ENCODE peak calls at places on chromosomes 11 and 22, in six cellular contexts. V, A, M, S, P and D are unnamed samples.

GRCh38 chr11:47003180-47003877 is 66.8 kb downstream of the CSTPP1 start:
- DNase-seq in P (peak), S (no peak), V (no peak), A (no peak), M (peak), D (no peak)

GRCh38 chr11:64742087-64742939 is 1.6 kb downstream of the RASGRP2 start:
- DNase-seq in V (peak), M (no peak), S (no peak), A (no peak), P (peak), D (peak)

GRCh38 chr11:79383874-79384273 is 57.0 kb downstream of the TENM4 start:
- DNase-seq in A (no peak), P (no peak), V (no peak), S (no peak), M (no peak), D (no peak)

GRCh38 chr11:13344818-13345217 is 67.2 kb downstream of the BMAL1 start:
- DNase-seq in S (no peak), V (no peak), P (peak), A (no peak), M (no peak), D (no peak)

GRCh38 chr22:45125198-45125597 is 38.5 kb upstream of the NUP50 start:
- DNase-seq in M (no peak), P (no peak), S (peak), V (no peak), A (peak), D (no peak)

GRCh38 chr11:17286332-17286731 is 9.8 kb downstream of the NUCB2 start:
- DNase-seq in M (no peak), P (no peak), V (no peak), A (no peak), S (no peak), D (no peak)

GRCh38 chr11:46417711-46418110 is 26.1 kb upstream of the CHRM4 start:
- DNase-seq in A (no peak), P (no peak), V (no peak), S (no peak), M (no peak), D (no peak)

GRCh38 chr22:36588285-36588684 is 59.3 kb upstream of the EIF3D start:
- DNase-seq in V (no peak), P (no peak), M (no peak), S (no peak), A (no peak), D (no peak)

GRCh38 chr22:37639070-37639760 is at the start of gene SH3BP1:
- DNase-seq in P (peak), V (peak), S (no peak), A (no peak), M (no peak), D (peak)

GRCh38 chr11:76208438-76208828 is 2.1 kb upstream of the WNT11 start:
- DNase-seq in M (no peak), A (no peak), S (no peak), V (no peak), P (no peak), D (no peak)

GRCh38 chr22:32748509-32748908 is 53.0 kb upstream of the TIMP3 start:
- DNase-seq in A (no peak), S (no peak), P (no peak), M (no peak), V (no peak), D (no peak)

GRCh38 chr11:129636926-129637325 is 178.7 kb upstream of the TMEM45B start:
- DNase-seq in P (no peak), V (no peak), M (no peak), A (peak), S (no peak), D (no peak)

GRCh38 chr11:83061883-83062282 is 9.8 kb downstream of the RAB30 start:
- DNase-seq in M (no peak), A (no peak), V (no peak), P (no peak), S (no peak), D (no peak)

GRCh38 chr22:21975273-21975672 is 7.3 kb downstream of the TOP3B start:
- DNase-seq in S (no peak), P (no peak), A (no peak), M (no peak), V (no peak), D (no peak)

GRCh38 chr11:113730887-113731726 is 25.0 kb upstream of the TMPRSS5 start:
- DNase-seq in V (peak), A (peak), P (peak), S (peak), M (peak), D (no peak)

GRCh38 chr11:111775024-111775710 is 9.0 kb upstream of the PPP2R1B start:
- DNase-seq in S (peak), A (peak), M (peak), V (no peak), P (no peak), D (no peak)

GRCh38 chr11:131246589-131247164 is 123.7 kb upstream of the NTM start:
- DNase-seq in M (peak), V (peak), S (no peak), A (no peak), P (peak), D (no peak)

GRCh38 chr11:11253995-11254394 is 99.1 kb downstream of the CSNK2A3 start:
- DNase-seq in S (no peak), P (no peak), A (no peak), V (no peak), M (no peak), D (no peak)

GRCh38 chr11:36609383-36609782 is 11.3 kb upstream of the RAG2 start:
- DNase-seq in P (no peak), V (no peak), S (no peak), A (no peak), M (no peak), D (no peak)

GRCh38 chr22:47377926-47378560 is 615.6 kb downstream of the TBC1D22A start:
- DNase-seq in P (no peak), V (no peak), A (no peak), S (no peak), M (no peak), D (no peak)

GRCh38 chr11:73249304-73249703 is 22.8 kb upstream of the P2RY6 start:
- DNase-seq in A (peak), S (peak), P (no peak), V (peak), M (no peak), D (no peak)

GRCh38 chr22:37569009-37569920 is 9.0 kb downstream of the CDC42EP1 start:
- DNase-seq in A (no peak), V (peak), S (no peak), P (no peak), M (no peak), D (no peak)

GRCh38 chr11:128824199-128825049 is 42.7 kb downstream of the KCNJ1 start:
- DNase-seq in V (no peak), M (no peak), A (no peak), P (no peak), S (no peak), D (no peak)

GRCh38 chr22:36286096-36286957 is 33.4 kb downstream of the APOL1 start:
- DNase-seq in V (peak), M (peak), S (peak), P (peak), A (peak), D (peak)

GRCh38 chr22:35914665-35915476 is 113.8 kb downstream of the RBFOX2 start:
- DNase-seq in V (peak), S (peak), M (peak), A (peak), P (peak), D (no peak)

GRCh38 chr11:11578542-11578941 is 43.3 kb downstream of the GALNT18 start:
- DNase-seq in A (no peak), S (no peak), M (no peak), P (no peak), V (peak), D (no peak)

GRCh38 chr11:60783911-60784310 is 1.2 kb upstream of the MS4A10 start:
- DNase-seq in M (no peak), S (no peak), P (no peak), A (no peak), V (no peak), D (no peak)

GRCh38 chr11:60785136-60785535 is at the start of gene MS4A10:
- DNase-seq in S (no peak), M (no peak), V (no peak), P (no peak), A (no peak), D (no peak)

GRCh38 chr11:60786811-60787567 is 1.9 kb downstream of the MS4A10 start:
- DNase-seq in S (peak), P (no peak), A (peak), M (peak), V (no peak), D (no peak)

GRCh38 chr11:60788401-60789110 is 3.4 kb downstream of the MS4A10 start:
- DNase-seq in V (no peak), M (no peak), S (peak), A (no peak), P (no peak), D (no peak)

GRCh38 chr11:60785806-60786361 is 751 bp downstream of the MS4A10 start:
- DNase-seq in A (peak), S (peak), M (no peak), P (no peak), V (no peak), D (no peak)
- TF ChIP-seq CTCF in A (peak), S (no peak), M (no peak), P (no peak), V (no peak), D (no peak)

GRCh38 chr11:58744988-58745704 is 13.4 kb upstream of the GLYAT start:
- DNase-seq in P (no peak), S (no peak), M (no peak), V (no peak), A (no peak), D (no peak)

GRCh38 chr11:58742140-58742539 is 10.4 kb upstream of the GLYAT start:
- DNase-seq in A (no peak), M (no peak), S (no peak), P (no peak), V (no peak), D (no peak)

GRCh38 chr11:58741127-58741526 is 9.4 kb upstream of the GLYAT start:
- DNase-seq in S (no peak), V (no peak), M (no peak), P (no peak), A (no peak), D (no peak)

GRCh38 chr11:58745705-58746364 is 14.1 kb upstream of the GLYAT start:
- DNase-seq in A (peak), S (no peak), P (no peak), M (no peak), V (no peak), D (no peak)

DNA sequence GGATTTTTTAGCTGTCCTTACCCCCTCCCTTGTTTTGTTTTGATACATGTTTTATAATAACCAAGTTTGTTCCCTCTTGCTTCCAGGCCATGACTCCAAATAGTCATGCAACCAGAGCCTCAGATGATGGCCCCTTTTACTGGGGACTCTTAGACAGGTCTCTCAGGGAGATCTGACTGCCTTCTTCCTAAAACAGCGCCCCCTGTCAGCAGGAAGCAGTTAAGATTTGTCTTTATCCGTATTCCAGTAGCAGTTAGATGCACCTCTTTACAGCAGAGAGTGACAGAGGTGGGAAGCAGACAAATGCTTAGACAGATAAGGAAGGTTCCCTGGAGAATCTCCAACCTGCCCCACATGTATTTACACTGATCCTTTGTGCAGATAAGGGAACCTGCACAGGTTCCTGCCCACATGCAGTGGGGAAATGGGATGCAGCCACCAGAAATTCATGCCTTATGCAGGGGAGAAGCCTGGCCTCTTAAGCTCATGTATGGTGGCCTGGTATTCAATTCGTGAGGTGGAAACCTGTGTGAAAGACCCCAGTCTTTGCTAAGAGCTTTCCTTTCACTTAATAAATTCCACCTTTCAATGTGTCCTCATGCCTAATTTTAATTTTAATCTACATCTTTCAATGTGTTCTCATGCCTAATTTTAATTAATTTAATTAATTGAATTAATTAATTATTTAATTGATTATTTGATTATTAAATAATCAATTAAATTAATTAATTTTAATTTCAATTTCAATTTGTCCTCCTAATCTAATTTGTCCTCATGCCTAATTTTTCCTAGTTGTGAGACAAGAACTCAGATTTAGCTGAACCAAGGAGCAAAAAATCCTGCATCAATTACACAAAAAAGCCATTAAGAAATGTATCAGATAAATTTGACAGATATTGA is 11.5 kb upstream of the GLYAT start:
- DNase-seq in S (no peak), A (no peak), V (no peak), P (peak), M (no peak), D (no peak)
- TF ChIP-seq CTCF in S (peak), A (no peak), V (no peak), P (peak), M (no peak), D (no peak)

GRCh38 chr22:24093855-24094254 is 82.8 kb downstream of the CABIN1 start:
- DNase-seq in M (no peak), A (no peak), V (no peak), P (no peak), S (no peak), D (no peak)
- TF ChIP-seq CTCF in M (no peak), A (no peak), V (peak), P (no peak), S (peak), D (no peak)

GRCh38 chr11:72102946-72103753 is at the start of gene LAMTOR1:
- DNase-seq in P (peak), V (peak), A (peak), S (peak), M (peak), D (peak)

GRCh38 chr11:72102631-72102945 is 509 bp downstream of the LAMTOR1 start:
- DNase-seq in S (no peak), M (no peak), V (no peak), A (no peak), P (no peak), D (no peak)

GRCh38 chr11:72105888-72106287 is at the start of gene TOMT:
- DNase-seq in P (no peak), A (no peak), V (no peak), S (no peak), M (no peak), D (no peak)

GRCh38 chr11:72102162-72102561 is 935 bp downstream of the LAMTOR1 start:
- DNase-seq in P (no peak), M (no peak), V (no peak), A (no peak), S (peak), D (no peak)

DNA sequence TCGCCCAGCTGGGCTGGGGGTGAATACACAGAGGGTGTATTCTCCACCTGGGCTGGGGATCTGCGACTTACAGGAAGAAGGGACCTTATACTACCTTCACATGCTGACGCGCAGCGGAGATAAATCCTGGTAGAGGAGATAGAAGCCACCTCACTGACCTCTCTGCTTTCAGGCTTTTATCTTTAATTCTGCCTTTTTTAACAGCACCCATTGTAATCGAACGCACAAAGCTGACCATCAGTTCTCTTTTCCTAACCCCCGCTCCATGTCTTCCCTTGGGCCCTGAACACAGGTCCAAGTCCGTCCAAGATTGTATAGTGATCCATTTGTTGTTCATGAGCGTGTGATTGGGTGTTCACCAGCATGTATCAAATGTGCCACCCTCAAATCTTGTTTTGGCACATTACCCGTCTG is 664 bp upstream of the LAMTOR1 start:
- DNase-seq in V (no peak), P (no peak), M (no peak), A (no peak), S (no peak), D (no peak)
- TF ChIP-seq CTCF in V (peak), P (no peak), M (no peak), A (no peak), S (no peak), D (no peak)

GRCh38 chr22:20549232-20549841 is 41.9 kb downstream of the MED15 start:
- DNase-seq in V (no peak), P (no peak), M (no peak), A (peak), S (no peak), D (no peak)
- TF ChIP-seq CTCF in V (no peak), P (no peak), M (no peak), A (no peak), S (peak), D (no peak)

GRCh38 chr11:78150346-78150745 is 10.9 kb upstream of the ALG8 start:
- DNase-seq in S (no peak), A (no peak), V (no peak), P (no peak), M (no peak), D (no peak)

GRCh38 chr11:78147807-78148206 is 8.4 kb upstream of the ALG8 start:
- DNase-seq in V (no peak), S (no peak), P (no peak), M (no peak), A (no peak), D (no peak)

GRCh38 chr11:78151804-78152203 is 12.4 kb upstream of the ALG8 start:
- DNase-seq in V (no peak), M (no peak), S (no peak), A (no peak), P (no peak), D (no peak)

GRCh38 chr11:78150754-78151153 is 11.3 kb upstream of the ALG8 start:
- DNase-seq in S (no peak), A (no peak), V (no peak), M (no peak), P (no peak), D (no peak)

GRCh38 chr11:78149646-78150045 is 10.2 kb upstream of the ALG8 start:
- DNase-seq in V (no peak), P (peak), M (peak), A (peak), S (peak), D (no peak)
- TF ChIP-seq CTCF in V (no peak), P (no peak), M (no peak), A (peak), S (peak), D (no peak)

GRCh38 chr11:4848908-4849307 is at the start of gene OR51S1:
- DNase-seq in P (no peak), A (no peak), M (no peak), S (no peak), V (no peak), D (no peak)
- TF ChIP-seq CTCF in P (no peak), A (no peak), M (no peak), S (no peak), V (peak), D (no peak)

GRCh38 chr11:126062679-126063509 is at the start of gene CDON:
- DNase-seq in V (peak), S (peak), P (peak), M (peak), A (peak), D (peak)

GRCh38 chr11:126060651-126061220 is 1.9 kb downstream of the CDON start:
- DNase-seq in M (no peak), A (no peak), P (no peak), V (no peak), S (no peak), D (no peak)

GRCh38 chr11:126059238-126059761 is 3.4 kb downstream of the CDON start:
- DNase-seq in S (no peak), V (no peak), A (no peak), M (no peak), P (no peak), D (no peak)

GRCh38 chr11:126063510-126063858 is 818 bp upstream of the CDON start:
- DNase-seq in P (no peak), S (no peak), M (no peak), V (no peak), A (no peak), D (no peak)

DNA sequence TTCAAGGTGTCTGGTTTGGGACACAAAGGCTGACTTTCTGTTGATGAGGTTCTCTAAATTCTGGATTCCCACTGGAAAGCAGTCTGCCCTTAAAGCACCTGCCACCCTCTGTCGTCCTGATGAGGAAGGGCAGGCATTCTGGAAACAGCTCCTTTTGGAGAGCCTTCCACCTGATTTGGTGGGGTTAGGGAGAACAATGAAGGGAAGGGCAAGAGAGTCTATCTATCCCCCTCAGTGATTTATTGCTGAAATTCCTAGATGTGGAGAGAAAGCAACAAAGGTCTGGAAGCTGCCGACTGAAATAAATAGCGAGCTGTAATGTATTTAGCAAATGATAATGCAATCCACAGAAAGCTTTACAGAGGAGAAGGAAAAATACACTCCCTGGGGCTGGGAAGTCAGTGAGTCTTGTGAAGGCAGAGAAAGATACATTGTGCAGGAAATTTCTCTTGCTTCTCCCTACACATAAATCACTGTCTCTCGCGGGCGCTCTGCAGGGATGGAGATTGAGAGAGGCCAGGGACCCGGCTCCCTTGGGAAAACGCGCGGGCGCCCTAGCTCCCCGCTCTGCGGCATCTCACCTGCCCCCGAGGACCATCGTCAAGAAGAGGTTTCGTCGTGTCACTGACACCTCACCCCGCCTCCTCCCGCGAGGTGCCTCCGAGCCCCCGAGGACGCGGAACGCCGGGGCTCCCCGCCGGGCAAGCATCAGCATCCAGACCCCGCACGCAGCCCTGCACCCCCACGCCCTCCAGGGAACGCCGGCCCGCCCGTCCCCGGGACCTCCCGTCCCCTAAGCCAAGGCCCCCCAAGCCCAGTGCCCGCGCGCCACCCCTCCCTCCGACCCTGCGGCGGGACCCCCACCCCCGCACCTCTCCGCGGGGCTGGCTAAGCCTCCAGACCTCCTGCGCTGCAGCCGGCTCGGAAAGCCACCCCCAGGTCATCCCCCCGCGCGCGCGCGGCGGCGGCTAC is 673 bp downstream of the CDON start:
- DNase-seq in M (no peak), A (no peak), P (no peak), V (peak), S (peak), D (no peak)
- TF ChIP-seq CTCF in M (peak), A (no peak), P (no peak), V (peak), S (peak), D (no peak)

DNA sequence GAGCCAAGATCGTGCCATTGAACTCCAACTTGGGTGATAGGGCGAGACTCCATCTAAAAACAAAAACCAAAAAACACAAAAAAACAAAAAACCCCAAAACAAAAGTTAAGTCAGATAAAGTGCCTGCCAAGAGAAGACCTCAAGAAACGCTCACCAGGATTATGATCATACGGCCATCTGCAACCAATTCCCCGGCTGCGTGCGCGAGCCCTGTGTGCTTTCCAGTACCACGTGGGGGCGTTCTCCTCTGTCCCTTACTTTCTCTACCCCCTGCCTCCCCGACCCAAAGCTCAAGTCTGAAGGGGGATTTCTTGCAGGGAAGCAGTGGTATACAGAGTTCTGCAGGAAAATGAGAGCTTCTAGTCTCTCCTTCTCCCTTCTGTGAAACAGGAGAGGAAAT is 10.5 kb upstream of the RPS19BP1 start:
- DNase-seq in P (peak), A (no peak), S (no peak), M (no peak), V (peak), D (no peak)
- TF ChIP-seq CTCF in P (peak), A (peak), S (peak), M (peak), V (peak), D (no peak)